ENCODE peak calls at places on chromosome 13, in six cellular contexts. O, Q, I, G, T and V are unnamed samples.

GRCh38 chr13:44140146-44140545 is 233.5 kb upstream of the SERP2 start:
- DNase-seq in Q (no peak), G (no peak), I (no peak), T (no peak), O (no peak), V (no peak)

GRCh38 chr13:94674609-94675348 is 37.6 kb downstream of the SOX21 start:
- DNase-seq in T (peak), G (peak), Q (no peak), O (peak), I (peak), V (peak)

GRCh38 chr13:41059466-41059865 is 1.8 kb upstream of the WBP4 start:
- DNase-seq in G (no peak), T (no peak), I (no peak), O (no peak), Q (no peak), V (peak)

GRCh38 chr13:44311011-44311481 is 62.6 kb upstream of the SERP2 start:
- DNase-seq in O (no peak), Q (no peak), T (no peak), I (no peak), G (no peak), V (no peak)

GRCh38 chr13:113582841-113583631 is 1.5 kb upstream of the TFDP1 start:
- DNase-seq in I (no peak), Q (no peak), G (no peak), T (no peak), O (no peak), V (no peak)

GRCh38 chr13:91291078-91291477 is 56.4 kb upstream of the MIR17HG start:
- DNase-seq in Q (no peak), I (no peak), T (no peak), O (no peak), G (no peak), V (no peak)

GRCh38 chr13:38872693-38873092 is 117.9 kb downstream of the STOML3 start:
- DNase-seq in T (peak), I (peak), G (no peak), O (peak), Q (no peak), V (peak)

GRCh38 chr13:32530841-32531253 is 7.7 kb downstream of the N4BP2L2 start:
- DNase-seq in T (no peak), Q (no peak), O (peak), I (no peak), G (no peak), V (no peak)

GRCh38 chr13:113129921-113130750 is 7.5 kb downstream of the F10 start:
- DNase-seq in O (peak), G (no peak), Q (no peak), I (no peak), T (peak), V (no peak)